ENCODE peak calls at places on chromosomes 6 and 20, in six cellular contexts. One of them, this sample, is unnamed. For H3K36me3, the result is how much of the 10 kb centered on the place peaks cover.

GRCh38 chr20:49572857-49573256 is 4.9 kb upstream of the PTGIS start:
- DNase-seq in K562: no peak
- DNase-seq in HCT116: no peak
- DNase-seq in H1: no peak
- DNase-seq in GM12878: no peak
- DNase-seq in HepG2: no peak
- DNase-seq in this sample: peak

GRCh38 chr6:19834858-19835257 is 2.3 kb upstream of the ID4 start:
- DNase-seq in HCT116: no peak
- DNase-seq in HepG2: no peak
- DNase-seq in GM12878: no peak
- DNase-seq in H1: no peak
- DNase-seq in K562: no peak
- DNase-seq in this sample: no peak

GRCh38 chr6:112184996-112185395 is 69.4 kb downstream of the LAMA4 start:
- DNase-seq in K562: no peak
- DNase-seq in HCT116: no peak
- DNase-seq in HepG2: no peak
- DNase-seq in GM12878: no peak
- DNase-seq in H1: no peak
- DNase-seq in this sample: no peak

GRCh38 chr6:104789770-104790190 is 69.9 kb downstream of the HACE1 start:
- DNase-seq in K562: peak
- DNase-seq in HCT116: peak
- DNase-seq in HepG2: peak
- DNase-seq in GM12878: no peak
- DNase-seq in H1: no peak
- DNase-seq in this sample: no peak

GRCh38 chr6:105492706-105493673 is 90.1 kb upstream of the PREP start:
- DNase-seq in H1: no peak
- DNase-seq in K562: no peak
- DNase-seq in GM12878: no peak
- DNase-seq in HepG2: no peak
- DNase-seq in HCT116: no peak
- DNase-seq in this sample: no peak

GRCh38 chr20:44038681-44039123 is 124.0 kb downstream of the TOX2 start:
- DNase-seq in K562: no peak
- DNase-seq in GM12878: no peak
- DNase-seq in HCT116: no peak
- DNase-seq in HepG2: no peak
- DNase-seq in H1: no peak
- DNase-seq in this sample: no peak

GRCh38 chr6:91033964-91034363 is 447.1 kb upstream of the MAP3K7 start:
- DNase-seq in GM12878: no peak
- DNase-seq in HepG2: no peak
- DNase-seq in H1: no peak
- DNase-seq in HCT116: no peak
- DNase-seq in K562: no peak
- DNase-seq in this sample: no peak

GRCh38 chr20:25005220-25005619 is 12.7 kb upstream of the APMAP start:
- DNase-seq in GM12878: no peak
- DNase-seq in HCT116: no peak
- DNase-seq in K562: no peak
- DNase-seq in H1: no peak
- DNase-seq in HepG2: no peak
- DNase-seq in this sample: no peak

GRCh38 chr6:21185849-21186478 is 407.6 kb upstream of the SOX4 start:
- DNase-seq in HepG2: no peak
- DNase-seq in HCT116: no peak
- DNase-seq in GM12878: no peak
- DNase-seq in K562: no peak
- DNase-seq in H1: peak
- DNase-seq in this sample: peak

GRCh38 chr20:43559588-43559987 is 761 bp downstream of the SGK2 start:
- DNase-seq in GM12878: no peak
- DNase-seq in K562: no peak
- DNase-seq in HepG2: no peak
- DNase-seq in H1: no peak
- DNase-seq in HCT116: no peak
- DNase-seq in this sample: no peak

GRCh38 chr20:35731469-35731788 is 10.6 kb downstream of the RBM39 start:
- DNase-seq in H1: no peak
- DNase-seq in HepG2: no peak
- DNase-seq in K562: no peak
- DNase-seq in GM12878: no peak
- DNase-seq in HCT116: no peak
- DNase-seq in this sample: no peak

GRCh38 chr20:1900321-1900791 is 5.1 kb downstream of the SIRPA start:
- DNase-seq in HCT116: peak
- DNase-seq in K562: peak
- DNase-seq in H1: peak
- DNase-seq in HepG2: peak
- DNase-seq in GM12878: no peak
- DNase-seq in this sample: peak

GRCh38 chr20:62066339-62066982 is 780 bp upstream of the TAF4 start:
- DNase-seq in GM12878: no peak
- DNase-seq in H1: peak
- DNase-seq in K562: peak
- DNase-seq in HepG2: peak
- DNase-seq in HCT116: no peak
- DNase-seq in this sample: no peak

GRCh38 chr20:63700199-63701050 is 4.0 kb downstream of the TNFRSF6B start:
- DNase-seq in HepG2: no peak
- DNase-seq in H1: no peak
- DNase-seq in GM12878: no peak
- DNase-seq in K562: peak
- DNase-seq in HCT116: no peak
- DNase-seq in this sample: no peak

GRCh38 chr6:170459451-170459850 is 93.7 kb downstream of the PSMB1 start:
- DNase-seq in HepG2: no peak
- DNase-seq in K562: no peak
- DNase-seq in HCT116: no peak
- DNase-seq in GM12878: peak
- DNase-seq in H1: no peak
- DNase-seq in this sample: no peak

GRCh38 chr6:74320076-74320475 is 624.1 kb downstream of the CD109 start:
- DNase-seq in GM12878: no peak
- DNase-seq in HepG2: no peak
- DNase-seq in HCT116: no peak
- DNase-seq in H1: no peak
- DNase-seq in K562: no peak
- DNase-seq in this sample: peak

GRCh38 chr6:56399250-56399671 is 151.9 kb upstream of the COL21A1 start:
- DNase-seq in H1: peak
- DNase-seq in HCT116: no peak
- DNase-seq in HepG2: peak
- DNase-seq in GM12878: no peak
- DNase-seq in K562: no peak
- DNase-seq in this sample: no peak

GRCh38 chr6:93727447-93727846 is 308.1 kb upstream of the EPHA7 start:
- DNase-seq in HCT116: no peak
- DNase-seq in HepG2: no peak
- DNase-seq in K562: no peak
- DNase-seq in GM12878: no peak
- DNase-seq in H1: no peak
- DNase-seq in this sample: no peak

GRCh38 chr6:105949939-105950582 is 136.1 kb upstream of the PRDM1 start:
- DNase-seq in HCT116: no peak
- DNase-seq in H1: no peak
- DNase-seq in HepG2: no peak
- DNase-seq in GM12878: no peak
- DNase-seq in K562: no peak
- DNase-seq in this sample: no peak

GRCh38 chr20:56032251-56032650 is 26.9 kb upstream of the CBLN4 start:
- DNase-seq in GM12878: no peak
- DNase-seq in K562: no peak
- DNase-seq in HepG2: no peak
- DNase-seq in H1: no peak
- DNase-seq in HCT116: peak
- DNase-seq in this sample: no peak

GRCh38 chr6:79813854-79814477 is 133.4 kb downstream of the ELOVL4 start:
- DNase-seq in HepG2: peak
- DNase-seq in GM12878: peak
- DNase-seq in K562: peak
- DNase-seq in HCT116: peak
- DNase-seq in H1: peak
- DNase-seq in this sample: peak

GRCh38 chr20:53390780-53391179 is 202.9 kb downstream of the ZNF217 start:
- DNase-seq in H1: no peak
- DNase-seq in HCT116: no peak
- DNase-seq in K562: no peak
- DNase-seq in GM12878: no peak
- DNase-seq in HepG2: no peak
- DNase-seq in this sample: no peak

GRCh38 chr6:132259070-132259469 is 142.2 kb downstream of the MOXD1 start:
- DNase-seq in K562: no peak
- DNase-seq in HepG2: peak
- DNase-seq in GM12878: no peak
- DNase-seq in H1: no peak
- DNase-seq in HCT116: no peak
- DNase-seq in this sample: no peak

GRCh38 chr6:47519279-47519678 is 41.7 kb downstream of the CD2AP start:
- DNase-seq in K562: no peak
- DNase-seq in H1: no peak
- DNase-seq in HepG2: peak
- DNase-seq in GM12878: no peak
- DNase-seq in HCT116: no peak
- DNase-seq in this sample: no peak

GRCh38 chr6:42978793-42979522 is at the start of gene PEX6:
- DNase-seq in GM12878: peak
- DNase-seq in HepG2: peak
- DNase-seq in H1: peak
- DNase-seq in K562: peak
- DNase-seq in HCT116: peak
- DNase-seq in this sample: peak

GRCh38 chr6:18371576-18371975 is 15.6 kb upstream of the RNF144B start:
- DNase-seq in K562: no peak
- DNase-seq in GM12878: no peak
- DNase-seq in H1: no peak
- DNase-seq in HCT116: no peak
- DNase-seq in HepG2: no peak
- DNase-seq in this sample: no peak

GRCh38 chr6:43917878-43918382 is 147.9 kb downstream of the VEGFA start:
- DNase-seq in HCT116: no peak
- DNase-seq in K562: peak
- DNase-seq in H1: no peak
- DNase-seq in HepG2: no peak
- DNase-seq in GM12878: no peak
- DNase-seq in this sample: no peak

GRCh38 chr6:138231399-138231886 is 13.2 kb upstream of the PBOV1 start:
- DNase-seq in H1: no peak
- DNase-seq in GM12878: no peak
- DNase-seq in HepG2: peak
- DNase-seq in K562: no peak
- DNase-seq in HCT116: no peak
- DNase-seq in this sample: no peak

GRCh38 chr20:8033447-8033846 is 13.9 kb upstream of the TMX4 start:
- DNase-seq in GM12878: no peak
- DNase-seq in H1: no peak
- DNase-seq in HepG2: no peak
- DNase-seq in K562: no peak
- DNase-seq in HCT116: no peak
- DNase-seq in this sample: no peak

GRCh38 chr20:48910360-48910781 is 11.1 kb upstream of the ARFGEF2 start:
- DNase-seq in HCT116: no peak
- DNase-seq in H1: no peak
- DNase-seq in HepG2: no peak
- DNase-seq in K562: no peak
- DNase-seq in GM12878: no peak
- DNase-seq in this sample: no peak

GRCh38 chr6:34485321-34486060 is 19.6 kb downstream of the PACSIN1 start:
- DNase-seq in GM12878: no peak
- DNase-seq in H1: no peak
- DNase-seq in HCT116: no peak
- DNase-seq in HepG2: no peak
- DNase-seq in K562: no peak
- DNase-seq in this sample: no peak

DNA sequence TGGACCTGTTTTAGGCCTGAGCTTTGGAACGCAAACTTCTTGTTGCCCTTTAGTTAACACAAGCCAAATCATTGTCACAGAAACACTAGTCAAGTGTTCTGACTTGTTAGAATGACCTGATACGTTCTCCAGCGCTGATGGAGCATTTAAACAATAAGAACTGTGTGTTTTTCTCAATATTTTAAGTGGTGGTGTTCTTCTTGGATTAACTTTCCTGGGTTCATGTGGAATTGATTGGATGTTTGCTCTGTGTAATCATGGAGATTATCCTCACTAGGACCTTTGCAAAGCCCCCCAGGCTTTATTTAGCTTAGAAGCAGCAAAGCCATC is 1.6 kb downstream of the LRRC1 start:
- DNase-seq in HCT116: no peak
- DNase-seq in K562: no peak
- DNase-seq in GM12878: no peak
- DNase-seq in H1: no peak
- DNase-seq in HepG2: peak
- DNase-seq in this sample: no peak
- H3K4me3 ChIP-seq in HCT116: peak
- H3K4me3 ChIP-seq in K562: no peak
- H3K4me3 ChIP-seq in GM12878: no peak
- H3K4me3 ChIP-seq in H1: peak
- H3K4me3 ChIP-seq in HepG2: peak
- H3K4me3 ChIP-seq in this sample: peak

DNA sequence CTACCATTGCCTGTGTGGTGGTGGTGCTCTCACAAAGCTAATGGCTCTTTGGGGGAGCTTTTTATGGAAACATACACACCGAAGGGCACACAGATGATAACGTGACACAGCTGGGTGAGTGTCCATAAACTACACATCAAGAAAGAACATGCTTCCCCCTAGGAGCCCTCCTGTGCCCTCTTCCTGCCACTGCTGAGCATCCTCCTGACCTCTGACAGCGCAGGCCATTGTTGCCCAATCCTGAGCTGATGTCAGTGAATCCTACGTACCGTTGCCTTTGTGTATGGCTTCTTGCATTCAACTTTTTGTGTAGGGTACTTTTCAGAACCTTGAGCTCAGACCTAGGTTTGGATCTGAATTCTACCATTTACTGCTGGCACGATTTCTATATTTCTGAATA is 65.8 kb upstream of the SLC22A1 start:
- DNase-seq in K562: no peak
- DNase-seq in HepG2: no peak
- DNase-seq in H1: no peak
- DNase-seq in GM12878: no peak
- DNase-seq in HCT116: no peak
- DNase-seq in this sample: no peak
- H3K36me3 ChIP-seq in K562: half or more
- H3K36me3 ChIP-seq in HepG2: half or more
- H3K36me3 ChIP-seq in H1: half or more
- H3K36me3 ChIP-seq in GM12878: under half
- H3K36me3 ChIP-seq in HCT116: under half
- H3K36me3 ChIP-seq in this sample: half or more

GRCh38 chr6:115612216-115612615 is 448.5 kb downstream of the FRK start:
- DNase-seq in HepG2: no peak
- DNase-seq in H1: no peak
- DNase-seq in K562: no peak
- DNase-seq in HCT116: no peak
- DNase-seq in GM12878: no peak
- DNase-seq in this sample: no peak
- TF ChIP-seq ZNF274 in HepG2: no peak
- TF ChIP-seq ZNF274 in H1: no peak
- TF ChIP-seq ZNF274 in K562: no peak
- TF ChIP-seq ZNF274 in HCT116: no peak
- TF ChIP-seq ZNF274 in GM12878: no peak
- TF ChIP-seq ZNF274 in this sample: no peak

GRCh38 chr6:35602133-35602946 is 86.4 kb downstream of the FKBP5 start:
- DNase-seq in HCT116: no peak
- DNase-seq in H1: no peak
- DNase-seq in GM12878: no peak
- DNase-seq in HepG2: peak
- DNase-seq in K562: no peak
- DNase-seq in this sample: no peak
- H3K4me3 ChIP-seq in HCT116: peak
- H3K4me3 ChIP-seq in H1: no peak
- H3K4me3 ChIP-seq in GM12878: no peak
- H3K4me3 ChIP-seq in HepG2: no peak
- H3K4me3 ChIP-seq in K562: no peak
- H3K4me3 ChIP-seq in this sample: no peak